ENCODE peak calls at places on chromosomes 13 and 19, in seven cellular contexts. Y is GM23338; U is CD8-positive, alpha-beta T cell; Q is hepatocyte; A is psoas muscle; L is stomach; K is body of pancreas. O is an unnamed sample. For H3K27me3, the result is how much of the 10 kb centered on the place peaks cover.

GRCh38 chr13:79374578-79374977 is 31.5 kb downstream of the RBM26 start:
- DNase-seq in Y (no peak), U (no peak), Q (no peak), A (no peak), L (no peak), K (no peak), O (no peak)

GRCh38 chr13:48642061-48642460 is 11.7 kb upstream of the CYSLTR2 start:
- DNase-seq in Y (no peak), U (no peak), Q (no peak), A (no peak), L (no peak), K (no peak), O (no peak)

GRCh38 chr13:99970761-99971575 is 599 bp downstream of the ZIC5 start:
- DNase-seq in Y (peak), U (no peak), Q (no peak), A (no peak), L (no peak), K (no peak), O (no peak)

GRCh38 chr13:24632382-24633121 is 47.7 kb upstream of the ATP12A start:
- DNase-seq in Y (no peak), U (no peak), Q (no peak), A (no peak), L (no peak), K (no peak), O (peak)

GRCh38 chr19:52494518-52494917 is 33.0 kb upstream of the ZNF808 start:
- DNase-seq in Y (no peak), U (no peak), Q (no peak), A (no peak), L (no peak), K (no peak), O (no peak)

GRCh38 chr19:44598355-44598754 is 15.0 kb upstream of the IGSF23 start:
- DNase-seq in Y (no peak), U (no peak), Q (no peak), A (no peak), L (no peak), K (no peak), O (no peak)

GRCh38 chr13:76210262-76210661 is 574.1 kb downstream of the LMO7 start:
- DNase-seq in Y (no peak), U (no peak), Q (no peak), A (no peak), L (no peak), K (no peak), O (peak)

GRCh38 chr19:14413765-14414171 is 5.4 kb downstream of the DDX39A start:
- DNase-seq in Y (no peak), U (no peak), Q (no peak), A (no peak), L (no peak), K (no peak), O (no peak)

GRCh38 chr19:18795540-18795939 is 4.4 kb upstream of the COMP start:
- DNase-seq in Y (peak), U (no peak), Q (peak), A (no peak), L (no peak), K (no peak), O (peak)

GRCh38 chr13:66984241-66984640 is 245.9 kb downstream of the PCDH9 start:
- DNase-seq in Y (no peak), U (no peak), Q (no peak), A (no peak), L (no peak), K (no peak), O (no peak)

GRCh38 chr13:79936368-79937136 is 404.4 kb downstream of the SPRY2 start:
- DNase-seq in Y (no peak), U (no peak), Q (peak), A (no peak), L (no peak), K (peak), O (peak)

GRCh38 chr13:71866173-71867091 is 572 bp downstream of the DACH1 start:
- DNase-seq in Y (peak), U (no peak), Q (peak), A (peak), L (peak), K (peak), O (no peak)

GRCh38 chr13:26599885-26600284 is 42.4 kb downstream of the WASF3 start:
- DNase-seq in Y (no peak), U (no peak), Q (no peak), A (no peak), L (no peak), K (no peak), O (no peak)

GRCh38 chr19:50434525-50434924 is 1.8 kb downstream of the MYBPC2 start:
- DNase-seq in Y (no peak), U (no peak), Q (no peak), A (peak), L (no peak), K (no peak), O (no peak)

GRCh38 chr13:28636677-28637317 is 22.1 kb upstream of the POMP start:
- DNase-seq in Y (peak), U (no peak), Q (peak), A (no peak), L (peak), K (peak), O (peak)

GRCh38 chr19:30340724-30341595 is 31.2 kb upstream of the ZNF536 start:
- DNase-seq in Y (no peak), U (no peak), Q (peak), A (no peak), L (peak), K (no peak), O (no peak)

GRCh38 chr13:72384879-72385278 is 342.6 kb downstream of the MZT1 start:
- DNase-seq in Y (no peak), U (no peak), Q (peak), A (no peak), L (no peak), K (peak), O (peak)

GRCh38 chr19:38583219-38583984 is 34.4 kb downstream of the MAP4K1 start:
- DNase-seq in Y (no peak), U (no peak), Q (no peak), A (no peak), L (no peak), K (no peak), O (no peak)

GRCh38 chr19:39824143-39825092 is 9.5 kb downstream of the DYRK1B start:
- DNase-seq in Y (peak), U (peak), Q (peak), A (peak), L (peak), K (peak), O (peak)

DNA sequence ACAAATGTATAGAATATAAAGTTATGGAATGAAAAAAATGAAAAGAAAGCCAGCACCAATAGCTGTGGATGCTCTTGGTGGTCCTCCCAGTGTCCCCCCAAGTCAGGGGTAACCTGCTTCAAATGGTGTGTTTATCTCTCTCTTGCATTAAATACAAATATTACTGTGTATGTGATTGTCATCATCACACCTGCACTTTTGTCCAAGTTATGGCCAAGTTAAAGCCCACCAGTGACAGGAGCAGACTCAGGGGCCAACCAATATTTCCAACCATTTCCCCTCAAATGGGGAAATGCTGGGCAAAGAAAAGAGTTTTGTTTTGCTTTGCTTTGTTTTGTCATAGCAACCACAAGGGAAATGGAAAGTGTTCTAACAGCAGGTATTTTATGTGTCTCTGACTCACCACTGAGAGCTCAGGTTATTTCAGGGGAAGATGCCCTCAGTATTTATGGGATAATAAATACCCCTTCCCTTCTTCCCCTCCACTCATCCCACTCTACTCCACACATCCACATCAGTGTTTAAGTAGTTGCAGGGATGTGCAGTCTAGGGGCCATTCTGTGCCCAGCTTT is 133.6 kb downstream of the COL4A1 start:
- DNase-seq in Y (no peak), U (no peak), Q (no peak), A (no peak), L (no peak), K (no peak), O (peak)
- TF ChIP-seq CTCF in Y (no peak), U (no peak), Q (no peak), A (no peak), L (no peak), K (no peak), O (no peak)

DNA sequence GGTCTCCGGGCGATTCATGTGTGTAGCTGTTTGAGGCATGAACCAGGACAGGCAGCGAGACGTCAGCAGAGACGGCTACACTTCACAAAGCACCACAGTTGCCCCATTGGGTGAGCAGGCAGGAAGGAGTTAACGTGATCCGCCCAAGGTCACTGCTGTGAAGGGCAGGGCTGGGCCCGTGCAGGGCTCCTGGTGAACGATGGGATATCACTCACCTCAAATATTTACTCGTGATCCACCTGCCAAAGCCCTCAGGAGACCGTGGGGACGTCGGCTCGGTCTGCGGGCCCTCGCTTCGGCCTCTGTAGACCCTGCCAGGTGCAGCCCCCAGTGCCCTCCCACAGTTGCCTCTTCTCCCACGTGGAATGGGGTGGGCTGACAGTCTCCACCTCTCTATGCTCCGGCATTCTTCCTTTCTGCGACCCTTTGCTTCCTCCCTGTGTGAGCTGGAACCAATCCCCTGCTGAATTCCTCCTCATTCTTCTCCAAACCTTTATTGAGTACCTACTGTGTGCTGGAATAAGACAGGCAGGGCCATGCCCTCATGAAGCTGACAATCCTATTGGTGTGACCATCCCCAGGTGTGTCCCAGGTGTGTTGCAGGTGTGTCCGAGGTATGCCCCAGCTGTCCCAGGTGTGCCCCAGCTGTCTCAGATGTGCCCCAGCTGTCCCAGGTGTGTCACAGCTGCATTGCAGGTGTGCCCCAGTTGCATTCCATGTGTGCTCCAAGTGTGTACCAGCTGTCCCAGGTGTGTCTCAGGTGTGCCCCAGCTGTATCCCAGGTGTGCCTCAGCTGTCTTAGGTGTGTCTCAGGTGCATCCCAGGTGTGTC is 2.1 kb upstream of the GRK1 start:
- DNase-seq in Y (no peak), U (no peak), Q (no peak), A (peak), L (peak), K (peak), O (no peak)
- H3K4me3 ChIP-seq in Y (no peak), U (no peak), Q (no peak), A (no peak), L (no peak), K (no peak), O (no peak)

GRCh38 chr19:41531438-41532311 is 44.3 kb upstream of the CEACAM21 start:
- DNase-seq in Y (no peak), U (peak), Q (no peak), A (peak), L (peak), K (peak), O (peak)
- H3K27me3 ChIP-seq in Y (under half), U (under half), Q (under half), A (under half), L (under half), K (under half), O (under half)

GRCh38 chr13:84455143-84455905 is 573.0 kb upstream of the SLITRK1 start:
- DNase-seq in Y (peak), U (no peak), Q (no peak), A (no peak), L (no peak), K (no peak), O (no peak)
- TF ChIP-seq CTCF in Y (peak), U (no peak), Q (no peak), A (no peak), L (no peak), K (peak), O (peak)

GRCh38 chr13:41356788-41357187 is 45.7 kb downstream of the NAA16 start:
- DNase-seq in Y (no peak), U (peak), Q (no peak), A (no peak), L (no peak), K (no peak), O (peak)
- H3K4me3 ChIP-seq in Y (no peak), U (peak), Q (no peak), A (no peak), L (no peak), K (no peak), O (no peak)

DNA sequence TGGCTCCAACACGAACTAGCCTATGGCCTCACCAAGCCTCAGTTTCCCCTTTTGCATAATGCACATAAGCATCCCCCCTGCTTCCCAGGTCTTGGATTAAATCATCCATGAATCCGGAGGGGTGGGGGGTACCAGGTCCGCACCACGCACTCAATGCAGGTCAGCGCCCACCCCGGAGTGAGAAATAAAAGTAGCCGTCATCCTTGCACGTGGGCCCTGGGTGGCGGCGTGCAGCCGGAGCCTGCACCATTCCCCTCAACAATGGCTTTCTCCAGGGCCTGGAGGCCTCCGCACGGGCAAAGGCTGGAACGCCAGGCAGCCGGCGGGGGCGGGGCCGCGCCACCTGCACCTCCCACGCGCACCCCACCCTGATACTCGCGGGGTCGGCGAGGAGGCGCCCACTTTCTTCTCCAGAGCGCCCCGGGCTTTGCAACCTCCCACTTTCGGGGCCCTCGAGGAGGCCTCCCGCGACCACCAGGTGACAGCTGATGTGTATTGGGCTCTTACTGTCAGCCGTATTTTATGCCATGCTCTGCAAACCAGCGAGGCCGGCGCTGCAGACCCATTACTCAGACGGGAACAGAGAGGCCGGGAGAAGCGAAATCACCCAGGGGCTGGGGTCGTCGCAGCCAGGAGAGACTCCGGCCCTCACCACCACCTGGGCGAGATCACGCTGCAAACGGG is 767 bp upstream of the GADD45B start:
- DNase-seq in Y (peak), U (peak), Q (peak), A (peak), L (peak), K (peak), O (no peak)
- H3K27me3 ChIP-seq in Y (under half), U (under half), Q (under half), A (under half), L (under half), K (under half), O (under half)

DNA sequence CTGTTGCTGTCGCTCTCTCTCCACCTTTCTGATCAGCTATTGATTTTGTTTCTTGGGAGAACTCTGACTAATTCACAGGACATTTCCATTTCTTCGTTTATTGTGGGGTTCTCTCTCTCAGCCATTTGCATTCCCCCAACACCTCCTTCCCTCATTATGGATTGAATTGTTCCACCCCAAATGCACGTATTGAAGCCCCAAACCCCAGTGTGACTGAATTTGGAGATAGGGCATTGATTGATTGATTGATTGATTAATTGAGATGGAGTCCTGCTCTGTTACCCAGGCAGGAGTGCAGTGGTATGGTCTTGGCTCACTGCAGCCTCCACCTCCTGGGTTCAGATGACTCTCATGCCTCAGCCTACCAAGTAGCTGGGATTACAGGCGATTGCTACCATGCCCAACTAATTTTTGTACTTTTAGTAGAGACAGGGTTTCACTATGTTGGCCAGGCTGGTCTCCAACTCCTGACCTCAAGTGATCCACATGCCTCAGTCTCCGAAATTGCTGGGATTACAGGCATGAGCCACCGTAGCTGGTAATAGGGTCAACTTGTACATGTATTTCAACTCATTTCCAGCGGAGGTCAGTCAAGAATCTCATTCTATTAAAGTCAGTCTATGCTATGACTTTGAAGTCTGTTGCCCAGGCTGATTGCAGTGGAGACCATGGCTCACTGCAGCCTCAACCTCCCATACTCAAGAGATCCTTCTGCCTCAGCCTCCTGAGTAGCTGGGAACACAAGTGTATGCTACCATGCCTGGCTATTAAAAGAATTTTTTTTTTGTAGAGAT is 13.6 kb downstream of the NFILZ start:
- DNase-seq in Y (no peak), U (no peak), Q (no peak), A (no peak), L (no peak), K (no peak), O (no peak)
- TF ChIP-seq CTCF in Y (peak), U (no peak), Q (no peak), A (no peak), L (no peak), K (no peak), O (no peak)

DNA sequence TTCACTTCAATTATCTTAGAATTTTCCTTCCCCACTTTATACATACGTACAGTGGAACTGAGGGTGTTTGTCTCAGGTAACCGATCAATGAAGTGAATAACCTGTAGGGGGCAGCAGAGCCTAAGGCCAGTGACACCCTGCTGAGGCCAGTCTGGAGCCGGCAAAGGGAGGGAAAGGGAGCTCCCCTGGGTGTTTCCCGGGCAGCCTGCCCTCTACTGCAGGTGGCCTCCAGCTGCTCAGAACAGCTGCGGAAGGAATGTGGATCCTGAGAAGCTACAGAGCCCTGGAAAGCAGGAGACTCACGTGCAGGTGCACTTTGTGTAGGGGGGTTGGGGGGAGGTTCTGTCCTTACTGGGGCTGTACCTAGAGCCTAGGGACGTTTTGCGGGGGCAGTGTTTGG is 832 bp upstream of the ZNF491 start:
- DNase-seq in Y (peak), U (peak), Q (peak), A (peak), L (peak), K (peak), O (peak)
- H3K4me3 ChIP-seq in Y (peak), U (no peak), Q (no peak), A (peak), L (peak), K (no peak), O (no peak)

DNA sequence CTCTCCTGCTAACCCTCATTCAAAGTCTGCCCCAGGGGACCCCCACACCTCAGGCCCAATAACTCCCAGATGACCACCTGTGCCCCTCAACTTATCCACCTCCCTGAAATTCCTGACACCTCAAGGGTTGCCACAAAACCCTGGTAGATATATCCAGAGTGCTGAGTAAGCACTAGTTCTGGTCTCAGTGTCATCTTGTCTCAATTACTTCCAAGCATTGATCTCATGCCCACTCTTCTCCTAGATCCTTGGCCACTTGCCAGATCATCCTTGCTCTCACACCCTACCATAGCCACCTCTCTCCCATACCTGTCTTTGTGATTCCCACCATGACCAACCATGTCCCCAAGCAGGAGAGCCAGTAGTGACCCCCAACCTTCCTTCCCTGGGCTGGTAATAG is 2.0 kb downstream of the ZNF416 start:
- DNase-seq in Y (no peak), U (no peak), Q (no peak), A (no peak), L (no peak), K (no peak), O (no peak)
- H3K27me3 ChIP-seq in Y (under half), U (under half), Q (under half), A (under half), L (under half), K (under half), O (under half)

GRCh38 chr19:10332965-10333757 is at the start of gene RAVER1:
- DNase-seq in Y (peak), U (peak), Q (peak), A (peak), L (peak), K (peak), O (peak)
- TF ChIP-seq CTCF in Y (no peak), U (no peak), Q (no peak), A (no peak), L (no peak), K (no peak), O (no peak)